ENCODE peak calls at places on chromosome 2, in five cellular contexts. R is HFF-Myc, T is uterus, F is AG09309, W is GM12865. A is an unnamed sample.

GRCh38 chr2:27290571-27290970 is 8.3 kb downstream of the TRIM54 start:
- DNase-seq in R (no peak), F (no peak), T (no peak), W (no peak), A (no peak)

GRCh38 chr2:67839668-67840067 is 223.1 kb downstream of the C1D start:
- DNase-seq in R (no peak), W (no peak), F (no peak), T (no peak), A (no peak)

GRCh38 chr2:18910843-18911242 is 321.5 kb upstream of the NT5C1B start:
- DNase-seq in W (no peak), R (peak), T (no peak), F (peak), A (peak)

GRCh38 chr2:25165992-25166618 is 2.3 kb downstream of the POMC start:
- DNase-seq in R (no peak), W (peak), F (no peak), T (no peak), A (no peak)

GRCh38 chr2:2825516-2826208 is 494.6 kb upstream of the MYT1L start:
- DNase-seq in F (no peak), W (no peak), R (no peak), T (no peak), A (no peak)

GRCh38 chr2:174729797-174730529 is 34.3 kb downstream of the CHRNA1 start:
- DNase-seq in W (no peak), T (no peak), F (no peak), R (no peak), A (no peak)

GRCh38 chr2:172330060-172330671 is 97.2 kb upstream of the ITGA6 start:
- DNase-seq in F (no peak), T (no peak), R (no peak), W (no peak), A (no peak)

GRCh38 chr2:149031396-149031795 is 7.1 kb upstream of the LYPD6B start:
- DNase-seq in R (no peak), W (no peak), T (no peak), F (no peak), A (no peak)

GRCh38 chr2:159201321-159202063 is 85.0 kb downstream of the WDSUB1 start:
- DNase-seq in T (no peak), F (no peak), R (no peak), W (peak), A (no peak)

GRCh38 chr2:215003001-215003400 is 135.4 kb downstream of the ABCA12 start:
- DNase-seq in T (no peak), F (no peak), W (peak), R (no peak), A (no peak)

GRCh38 chr2:4903676-4904348 is 788.4 kb upstream of the SOX11 start:
- DNase-seq in W (no peak), T (no peak), F (no peak), R (no peak), A (peak)

GRCh38 chr2:9174771-9175441 is 31.7 kb upstream of the ASAP2 start:
- DNase-seq in W (peak), T (no peak), R (peak), F (no peak), A (peak)

GRCh38 chr2:161965994-161966393 is 108.0 kb downstream of the DPP4 start:
- DNase-seq in F (no peak), R (no peak), W (no peak), T (no peak), A (no peak)

GRCh38 chr2:173999272-173999671 is 34.1 kb upstream of the SP3 start:
- DNase-seq in F (no peak), R (no peak), W (no peak), T (no peak), A (no peak)

GRCh38 chr2:69755862-69756467 is 14.0 kb downstream of the ANXA4 start:
- DNase-seq in R (no peak), F (peak), T (no peak), W (no peak), A (no peak)

GRCh38 chr2:1856922-1857321 is 112.6 kb upstream of the PXDN start:
- DNase-seq in T (no peak), W (no peak), R (no peak), F (no peak), A (no peak)

GRCh38 chr2:165725421-165725820 is 68.6 kb downstream of the GALNT3 start:
- DNase-seq in W (no peak), F (peak), R (peak), T (no peak), A (no peak)

GRCh38 chr2:10220516-10221391 is 82.0 kb upstream of the HPCAL1 start:
- DNase-seq in W (peak), F (peak), R (no peak), T (no peak), A (no peak)

GRCh38 chr2:73969356-73969755 is 15.4 kb upstream of the TET3 start:
- DNase-seq in T (no peak), W (no peak), R (no peak), F (peak), A (no peak)

GRCh38 chr2:78707776-78708386 is 317.6 kb upstream of the REG3G start:
- DNase-seq in R (no peak), F (no peak), T (no peak), W (no peak), A (no peak)

GRCh38 chr2:190809139-190809764 is 71.4 kb upstream of the GLS start:
- DNase-seq in R (no peak), T (no peak), F (no peak), W (no peak), A (no peak)

GRCh38 chr2:1550658-1551316 is 137.5 kb downstream of the TPO start:
- DNase-seq in W (peak), R (no peak), T (peak), F (no peak), A (no peak)

GRCh38 chr2:20479835-20480234 is 33.0 kb downstream of the RHOB start:
- DNase-seq in W (no peak), R (no peak), F (no peak), T (no peak), A (no peak)

GRCh38 chr2:23534756-23535155 is 149.8 kb downstream of the KLHL29 start:
- DNase-seq in R (no peak), F (no peak), T (no peak), W (no peak), A (no peak)

GRCh38 chr2:214489181-214489580 is 78.3 kb downstream of the VWC2L start:
- DNase-seq in W (no peak), F (no peak), R (no peak), T (no peak), A (no peak)

DNA sequence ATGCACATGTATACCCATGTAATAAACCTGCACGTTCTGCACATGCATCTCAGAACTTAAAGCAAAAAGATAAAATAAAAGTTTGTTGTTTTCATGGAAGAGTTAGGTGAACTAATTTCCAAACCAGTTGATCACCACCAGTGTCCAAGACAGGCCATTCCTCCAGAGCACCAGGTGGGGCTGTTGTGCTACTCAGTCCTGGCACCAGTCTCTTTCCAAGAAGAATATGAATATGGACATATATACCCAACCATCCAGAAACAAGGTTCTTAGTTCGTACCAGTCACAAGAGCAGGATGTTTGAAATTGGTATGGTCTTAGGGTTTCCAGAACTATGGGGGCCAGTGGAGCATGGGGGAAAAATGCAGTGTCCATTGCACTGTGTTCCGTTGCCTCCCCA is 17.2 kb upstream of the TNP1 start:
- DNase-seq in T (no peak), W (peak), R (no peak), F (no peak), A (no peak)
- TF ChIP-seq CTCF in T (no peak), W (peak), R (peak), F (peak), A (peak)

GRCh38 chr2:84925724-84926376 is 20.4 kb downstream of the TMSB10 start:
- DNase-seq in T (peak), F (no peak), R (peak), W (peak), A (peak)

GRCh38 chr2:84931384-84931821 is 25.9 kb downstream of the TMSB10 start:
- DNase-seq in F (no peak), T (no peak), W (peak), R (no peak), A (no peak)

GRCh38 chr2:84924173-84925106 is 19.0 kb downstream of the TMSB10 start:
- DNase-seq in T (no peak), R (no peak), W (peak), F (no peak), A (no peak)

GRCh38 chr2:84925336-84925723 is 19.9 kb downstream of the TMSB10 start:
- DNase-seq in F (no peak), W (no peak), R (no peak), T (no peak), A (no peak)

DNA sequence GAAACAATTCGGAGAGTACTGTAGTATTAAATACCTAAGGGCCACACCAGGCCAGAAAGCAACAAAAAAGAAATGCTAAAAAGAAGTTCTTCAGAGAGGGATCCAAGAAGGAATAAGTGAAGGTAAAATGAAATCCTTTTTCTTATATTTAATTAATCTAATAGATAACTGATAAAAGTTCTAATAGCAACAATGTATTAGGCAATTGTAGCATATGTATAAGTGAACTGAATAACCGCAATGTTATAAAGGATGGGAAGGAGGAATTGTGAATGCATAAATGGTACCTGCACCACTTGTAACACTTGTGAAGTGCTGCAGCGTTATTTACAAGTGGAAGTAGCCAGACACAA is 21.8 kb downstream of the TMSB10 start:
- DNase-seq in R (no peak), W (peak), T (no peak), F (no peak), A (no peak)
- H3K4me3 ChIP-seq in R (no peak), W (peak), T (no peak), F (no peak), A (no peak)

DNA sequence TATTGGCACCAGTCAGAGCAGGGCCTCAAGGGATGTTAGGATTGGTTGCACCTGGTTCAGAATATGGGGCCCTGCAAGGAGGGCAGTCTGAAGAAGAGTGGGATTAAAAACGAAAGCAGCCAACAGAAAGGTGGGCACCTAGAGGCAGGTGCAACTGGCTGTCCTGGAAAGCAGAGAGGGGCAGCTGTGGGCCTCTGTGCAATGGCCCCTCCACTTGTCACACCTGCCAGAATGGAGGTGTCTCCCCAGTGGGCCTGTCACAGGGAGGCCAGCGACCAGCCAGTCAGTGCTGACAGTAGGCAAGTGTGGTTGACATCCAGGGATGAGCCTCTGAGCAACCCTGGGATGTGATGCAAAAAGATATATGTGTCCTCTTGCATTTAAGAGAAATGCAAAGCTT is 37.7 kb downstream of the INPP4A start:
- DNase-seq in F (no peak), R (no peak), W (no peak), T (no peak), A (no peak)
- TF ChIP-seq CTCF in F (no peak), R (no peak), W (no peak), T (no peak), A (no peak)

DNA sequence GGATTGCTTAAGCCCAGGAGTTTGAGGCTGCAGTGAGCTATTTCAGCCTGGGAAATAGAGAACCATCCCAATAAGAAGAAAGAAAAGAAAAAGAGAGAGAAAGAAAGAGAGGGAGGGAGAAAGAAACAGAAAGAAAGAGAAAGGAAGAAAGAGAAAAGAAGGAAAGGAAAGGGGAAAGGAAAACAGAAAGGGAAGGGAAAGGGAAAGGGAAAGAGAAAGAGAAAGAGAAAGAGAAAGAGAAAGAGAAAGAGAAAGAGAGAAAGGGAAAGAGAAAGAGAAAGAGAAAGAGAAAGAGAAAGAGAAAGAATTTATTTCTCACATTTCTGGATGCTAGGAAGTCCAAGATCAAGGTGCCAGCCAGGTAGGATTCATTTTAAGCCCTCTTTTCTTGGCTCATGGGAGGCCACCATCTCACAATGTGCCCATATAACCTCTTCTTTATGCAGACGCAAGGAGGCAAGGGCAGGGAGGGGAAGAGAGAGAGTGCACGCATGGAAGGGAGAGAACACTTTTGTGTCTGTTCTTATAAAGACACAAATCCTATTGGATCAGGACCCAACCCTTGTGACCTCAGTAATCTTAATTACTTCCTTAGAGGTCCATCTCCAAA is 32.6 kb downstream of the CMPK2 start:
- DNase-seq in R (no peak), W (no peak), T (no peak), F (no peak), A (no peak)
- H3K4me3 ChIP-seq in R (no peak), W (no peak), T (no peak), F (no peak), A (no peak)

GRCh38 chr2:152175368-152176112 is at the start of gene STAM2:
- DNase-seq in R (peak), F (peak), W (peak), T (peak), A (peak)

GRCh38 chr2:152175012-152175367 is 573 bp downstream of the STAM2 start:
- DNase-seq in R (no peak), F (no peak), W (no peak), T (no peak), A (no peak)

GRCh38 chr2:152171733-152172132 is 3.8 kb downstream of the STAM2 start:
- DNase-seq in R (no peak), W (no peak), T (no peak), F (no peak), A (no peak)

GRCh38 chr2:152176113-152176714 is 651 bp upstream of the STAM2 start:
- DNase-seq in R (no peak), W (peak), T (no peak), F (no peak), A (no peak)

DNA sequence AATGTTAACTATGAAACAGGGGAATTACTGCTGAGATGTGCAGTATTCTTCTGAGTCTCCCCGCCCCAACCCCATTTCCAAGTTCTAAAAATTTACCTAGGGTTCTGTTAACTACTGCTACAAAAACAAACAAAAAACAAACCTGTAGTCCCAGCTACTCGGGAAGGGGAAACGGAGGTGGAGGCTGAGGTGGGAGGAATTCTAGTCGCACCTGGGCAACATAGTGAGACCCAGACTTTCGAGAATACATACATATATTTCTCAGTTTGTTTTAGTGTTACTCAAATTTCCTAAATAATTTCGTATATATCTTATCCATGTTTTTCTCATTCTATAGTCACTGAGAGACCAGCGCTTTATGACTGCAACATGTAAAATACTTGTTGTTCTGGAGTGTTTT is 989 bp downstream of the STAM2 start:
- DNase-seq in W (no peak), T (no peak), F (no peak), R (no peak), A (no peak)
- TF ChIP-seq CTCF in W (no peak), T (no peak), F (no peak), R (no peak), A (no peak)

DNA sequence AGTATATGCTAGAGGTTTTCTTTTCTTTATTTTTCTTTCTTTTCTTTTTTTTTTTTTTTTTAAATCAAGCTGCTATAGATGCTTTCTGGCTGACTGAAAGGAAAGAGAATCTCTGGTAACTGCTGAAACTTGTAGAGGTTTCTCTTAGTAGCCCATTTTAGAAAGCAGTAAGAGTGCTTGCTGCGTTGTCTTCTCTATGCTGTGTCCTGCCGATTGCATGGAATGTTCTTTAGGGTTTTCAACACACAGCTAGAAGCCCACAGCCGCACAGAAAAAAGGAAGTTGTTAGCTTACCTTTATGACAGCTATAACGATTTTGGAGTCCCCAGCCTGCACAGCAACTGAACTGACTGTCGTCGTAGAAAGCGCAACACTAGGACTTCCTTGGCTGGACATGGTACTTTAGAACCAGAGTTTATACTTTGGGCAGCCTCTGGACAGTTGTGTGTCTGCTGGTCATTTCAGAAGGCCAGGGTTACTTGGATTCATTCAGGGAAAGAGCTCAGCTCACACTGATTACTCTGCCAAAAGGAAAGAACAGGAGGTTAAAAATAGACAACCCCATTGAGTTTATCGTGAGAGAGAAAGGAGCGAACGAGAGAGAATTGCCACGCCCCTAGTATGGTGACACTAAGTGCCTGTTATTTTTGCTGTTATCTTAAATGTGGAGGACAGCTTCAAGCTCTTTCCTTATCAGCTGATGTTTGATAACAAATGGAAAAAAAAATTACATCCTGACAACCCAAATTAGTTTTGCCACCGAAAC is at the start of gene CCDC141:
- DNase-seq in F (no peak), R (no peak), T (no peak), W (peak), A (no peak)
- H3K4me3 ChIP-seq in F (no peak), R (no peak), T (no peak), W (peak), A (no peak)

DNA sequence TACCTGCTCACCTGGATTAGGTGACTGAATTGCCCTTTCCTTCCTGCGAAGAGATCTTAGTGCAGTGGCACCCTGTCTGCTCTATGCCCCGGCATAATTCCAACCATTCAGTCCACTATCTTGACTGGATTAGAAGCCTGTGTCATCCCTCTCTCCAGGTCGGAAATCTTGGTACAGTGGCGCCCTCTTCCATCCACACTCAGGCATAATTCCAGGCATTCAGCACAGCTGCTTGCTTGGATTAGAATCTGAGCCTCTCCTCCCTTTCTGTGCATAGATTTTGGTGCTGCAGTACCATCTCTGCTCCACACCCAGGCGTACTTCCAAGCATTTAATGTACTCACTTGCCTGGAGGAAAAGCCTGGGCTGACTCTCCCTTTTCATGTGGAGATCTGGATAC is 1389.3 kb upstream of the TMEFF2 start:
- DNase-seq in T (no peak), F (no peak), W (no peak), R (no peak), A (no peak)
- TF ChIP-seq CTCF in T (no peak), F (peak), W (no peak), R (no peak), A (peak)

GRCh38 chr2:213147550-213147949 is 3.9 kb downstream of the IKZF2 start:
- DNase-seq in F (no peak), W (peak), R (no peak), T (no peak), A (no peak)

GRCh38 chr2:213148572-213149331 is 2.7 kb downstream of the IKZF2 start:
- DNase-seq in T (no peak), W (peak), R (no peak), F (no peak), A (no peak)

GRCh38 chr2:213149949-213150314 is 1.5 kb downstream of the IKZF2 start:
- DNase-seq in T (no peak), F (no peak), R (no peak), W (no peak), A (no peak)

GRCh38 chr2:213149332-213149875 is 2.0 kb downstream of the IKZF2 start:
- DNase-seq in R (no peak), W (peak), F (no peak), T (no peak), A (no peak)

GRCh38 chr2:213145723-213146242 is 5.6 kb downstream of the IKZF2 start:
- DNase-seq in R (no peak), T (no peak), W (peak), F (no peak), A (no peak)
- H3K4me3 ChIP-seq in R (no peak), T (no peak), W (peak), F (no peak), A (no peak)

GRCh38 chr2:115303-115702 is 69.0 kb upstream of the FAM110C start:
- DNase-seq in F (no peak), W (no peak), T (no peak), R (no peak), A (no peak)
- TF ChIP-seq CTCF in F (no peak), W (no peak), T (no peak), R (no peak), A (no peak)